ENCODE peak calls at places on chromosomes 12 and 14, in four cellular contexts. W is aorta, E is mesendoderm, Z is cardiac muscle cell. Q is an unnamed sample.

GRCh38 chr14:23729720-23730387 is 93.7 kb downstream of the DHRS2 start:
- DNase-seq in W (no peak), E (peak), Z (no peak), Q (no peak)

GRCh38 chr14:26412421-26412820 is 185.4 kb downstream of the NOVA1 start:
- DNase-seq in W (no peak), E (peak), Z (no peak), Q (no peak)

GRCh38 chr12:116040412-116040811 is 237.1 kb downstream of the MED13L start:
- DNase-seq in W (no peak), E (no peak), Z (peak), Q (no peak)

GRCh38 chr12:27822076-27822712 is 42.2 kb upstream of the MANSC4 start:
- DNase-seq in W (no peak), E (no peak), Z (peak), Q (peak)

GRCh38 chr12:18297883-18298282 is 36.6 kb downstream of the PIK3C2G start:
- DNase-seq in W (no peak), E (no peak), Z (no peak), Q (no peak)

GRCh38 chr14:77303417-77304156 is 17.1 kb downstream of the POMT2 start:
- DNase-seq in W (no peak), E (peak), Z (peak), Q (peak)

GRCh38 chr14:43706901-43707300 is 800.2 kb downstream of the FSCB start:
- DNase-seq in W (no peak), E (no peak), Z (no peak), Q (no peak)

GRCh38 chr12:46342562-46343033 is 30.0 kb downstream of the SLC38A2 start:
- DNase-seq in W (no peak), E (peak), Z (peak), Q (peak)

GRCh38 chr12:108633081-108633533 is 587 bp downstream of the SELPLG start:
- DNase-seq in W (peak), E (no peak), Z (no peak), Q (no peak)

GRCh38 chr14:88599761-88600439 is 37.1 kb downstream of the ZC3H14 start:
- DNase-seq in W (no peak), E (no peak), Z (no peak), Q (no peak)

GRCh38 chr12:10030446-10030845 is at the start of gene CLEC9A:
- DNase-seq in W (no peak), E (no peak), Z (no peak), Q (no peak)

GRCh38 chr14:20454359-20454644 is 310 bp downstream of the OSGEP start:
- DNase-seq in W (peak), E (no peak), Z (no peak), Q (peak)

GRCh38 chr14:102574840-102575478 is 17.5 kb upstream of the RCOR1 start:
- DNase-seq in W (peak), E (peak), Z (no peak), Q (no peak)

GRCh38 chr14:99574099-99574880 is 29.7 kb downstream of the CCDC85C start:
- DNase-seq in W (no peak), E (peak), Z (peak), Q (peak)
- H3K4me3 ChIP-seq in W (no peak), E (no peak), Z (no peak), Q (no peak)

GRCh38 chr12:71685312-71685906 is 473 bp upstream of the TMEM19 start:
- DNase-seq in W (no peak), E (no peak), Z (no peak), Q (no peak)

GRCh38 chr12:71691504-71692129 is 5.7 kb downstream of the TMEM19 start:
- DNase-seq in W (no peak), E (no peak), Z (no peak), Q (no peak)

GRCh38 chr12:71686658-71687025 is 760 bp downstream of the TMEM19 start:
- DNase-seq in W (no peak), E (no peak), Z (no peak), Q (peak)

GRCh38 chr12:71685961-71686657 is at the start of gene TMEM19:
- DNase-seq in W (peak), E (peak), Z (peak), Q (peak)

DNA sequence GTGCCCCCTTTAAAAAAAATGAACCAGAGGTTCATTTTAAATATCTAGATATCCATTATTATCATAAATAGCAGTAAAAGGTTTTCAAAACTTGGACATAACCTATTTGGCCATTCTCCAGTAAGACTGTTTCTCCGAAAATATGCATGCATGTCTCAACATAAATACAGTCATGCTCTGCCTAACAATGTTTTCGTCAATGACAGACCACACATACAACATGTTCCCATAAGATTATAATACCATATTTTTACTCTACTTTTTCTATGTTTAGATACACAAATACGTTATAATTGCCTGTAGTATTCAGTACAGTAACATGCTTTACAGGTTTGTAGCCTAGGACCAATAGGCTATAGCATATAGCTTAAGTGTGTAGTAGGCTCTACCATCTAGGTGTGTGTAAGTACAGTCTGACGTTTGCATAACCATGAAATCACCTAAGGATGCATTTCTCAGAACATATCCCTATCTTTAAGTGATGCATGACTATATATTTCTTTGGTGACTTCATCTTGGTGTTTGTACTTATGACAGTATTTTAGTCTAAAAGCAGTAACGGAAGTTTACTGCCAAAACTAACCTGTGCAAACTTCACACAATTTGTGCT is 3.2 kb downstream of the TMEM19 start:
- DNase-seq in W (no peak), E (no peak), Z (no peak), Q (peak)
- H3K4me3 ChIP-seq in W (no peak), E (no peak), Z (no peak), Q (no peak)

DNA sequence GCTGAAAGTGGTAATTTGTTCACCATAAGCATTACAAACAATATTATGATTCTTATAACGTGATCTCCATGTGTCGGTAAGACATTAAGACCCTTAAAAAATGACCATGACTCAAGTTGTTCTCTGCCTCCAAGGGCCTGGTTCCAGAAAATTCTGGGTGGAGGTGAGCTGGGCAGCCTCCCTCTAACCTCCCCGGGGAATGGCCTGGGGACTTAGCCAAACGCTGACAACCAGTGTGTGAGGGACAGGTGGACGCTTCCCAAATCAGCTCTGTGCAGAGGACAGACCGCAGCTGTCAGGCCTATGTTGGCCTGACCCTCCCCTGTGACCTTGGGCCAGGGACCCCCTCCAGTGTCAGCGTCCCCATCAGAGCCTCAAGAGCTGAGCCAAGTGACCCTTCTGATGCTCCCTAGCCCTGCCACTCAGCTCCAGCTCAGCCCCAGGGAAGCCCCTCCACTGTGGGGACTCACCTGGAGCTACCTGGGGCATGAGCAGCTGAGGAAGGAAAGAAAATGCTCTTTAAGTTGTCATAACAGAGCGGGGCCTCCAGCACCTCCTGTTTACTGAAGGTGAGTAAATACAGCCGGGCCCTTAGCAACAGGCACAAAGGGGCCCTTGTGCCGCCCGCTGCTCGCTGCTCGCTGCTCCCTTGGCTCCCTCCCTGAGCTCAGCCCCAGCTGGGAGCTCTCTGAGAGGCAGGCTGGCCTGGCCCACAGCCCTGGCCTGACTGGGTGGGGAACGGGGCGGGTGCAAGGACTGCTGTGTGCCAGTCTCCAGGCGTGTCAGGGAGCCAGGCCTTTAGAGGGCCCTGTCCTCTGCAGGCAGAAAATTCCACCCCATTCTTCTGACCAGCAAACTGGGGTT is 116.6 kb downstream of the CALM1 start:
- DNase-seq in W (peak), E (peak), Z (peak), Q (peak)
- H3K4me3 ChIP-seq in W (no peak), E (no peak), Z (no peak), Q (no peak)

GRCh38 chr12:22938323-22938722 is 313.4 kb downstream of the ETNK1 start:
- DNase-seq in W (no peak), E (no peak), Z (no peak), Q (no peak)

GRCh38 chr12:22935090-22935489 is 310.1 kb downstream of the ETNK1 start:
- DNase-seq in W (peak), E (peak), Z (no peak), Q (no peak)

GRCh38 chr12:22935501-22935900 is 310.5 kb downstream of the ETNK1 start:
- DNase-seq in W (no peak), E (no peak), Z (no peak), Q (peak)
- H3K4me3 ChIP-seq in W (no peak), E (no peak), Z (no peak), Q (no peak)

GRCh38 chr12:3365416-3366385 is 125.3 kb upstream of the PRMT8 start:
- DNase-seq in W (no peak), E (peak), Z (peak), Q (peak)
- H3K4me3 ChIP-seq in W (peak), E (peak), Z (peak), Q (peak)

GRCh38 chr12:17134315-17134714 is 528.4 kb upstream of the LMO3 start:
- DNase-seq in W (no peak), E (no peak), Z (no peak), Q (peak)

GRCh38 chr12:17132336-17132735 is 526.4 kb upstream of the LMO3 start:
- DNase-seq in W (no peak), E (no peak), Z (no peak), Q (no peak)
- H3K4me3 ChIP-seq in W (no peak), E (no peak), Z (no peak), Q (no peak)

DNA sequence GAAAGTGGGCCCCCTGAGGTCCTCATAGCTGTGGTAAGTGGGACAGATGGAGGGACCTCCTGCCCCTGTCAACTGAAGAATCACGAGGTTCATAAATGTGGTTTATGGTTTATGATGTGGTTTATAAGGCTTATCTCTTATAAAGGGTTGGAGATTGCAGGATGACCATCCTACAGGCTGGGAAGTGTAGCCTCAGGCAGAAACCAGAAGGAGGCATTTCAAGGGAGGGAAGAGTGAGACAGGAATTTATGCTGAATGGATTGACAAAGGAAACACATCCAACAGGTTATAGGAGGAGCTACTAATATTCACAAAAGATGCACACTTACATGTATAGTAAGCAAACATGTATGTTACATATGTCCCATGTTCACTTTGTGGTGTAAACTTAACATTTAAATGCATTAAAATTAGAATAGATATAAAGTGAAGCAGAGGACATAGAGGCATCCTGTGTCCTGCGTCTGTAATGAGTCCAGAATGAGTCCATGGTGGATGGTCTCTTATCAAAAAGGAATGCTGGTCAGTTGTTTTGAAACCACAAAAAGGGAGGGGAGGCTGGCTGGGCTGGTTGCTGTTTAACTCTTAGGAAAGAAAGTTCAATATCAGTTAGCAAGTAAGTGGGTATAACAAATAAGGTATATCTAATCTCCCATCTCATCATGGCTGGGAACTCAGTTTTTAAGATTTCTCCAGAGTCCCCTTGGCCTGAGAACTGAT is 149.0 kb upstream of the RMST start:
- DNase-seq in W (no peak), E (peak), Z (peak), Q (no peak)
- H3K4me3 ChIP-seq in W (no peak), E (no peak), Z (no peak), Q (no peak)